ENCODE peak calls at places on chromosomes 16 and 17, in seven cellular contexts. P is psoas muscle, Y is heart right ventricle, Z is esophagus squamous epithelium, V is stomach, B is dorsolateral prefrontal cortex, U is mesendoderm. G is an unnamed sample.

GRCh38 chr16:79049040-79049439 is 551.5 kb downstream of the MAF start:
- DNase-seq in P (no peak), Y (no peak), Z (no peak), V (no peak), B (no peak), U (no peak), G (no peak)

GRCh38 chr17:7173687-7174602 is 5.2 kb downstream of the ASGR1 start:
- DNase-seq in P (peak; percentile 72), Y (peak; percentile 54), Z (no peak), V (peak; percentile 68), B (no peak), U (peak; percentile 93), G (peak; percentile 79)

GRCh38 chr16:30041841-30042240 is 10.8 kb upstream of the TLCD3B start:
- DNase-seq in P (no peak), Y (no peak), Z (no peak), V (no peak), B (no peak), U (no peak), G (no peak)

GRCh38 chr16:83779881-83780280 is 27.9 kb upstream of the HSBP1 start:
- DNase-seq in P (no peak), Y (no peak), Z (no peak), V (no peak), B (no peak), U (no peak), G (no peak)

GRCh38 chr17:39079836-39080235 is 71.6 kb downstream of the PLXDC1 start:
- DNase-seq in P (no peak), Y (no peak), Z (no peak), V (no peak), B (no peak), U (no peak), G (no peak)

GRCh38 chr16:1469693-1470201 is 5.1 kb downstream of the CLCN7 start:
- DNase-seq in P (no peak), Y (peak; percentile 12), Z (no peak), V (no peak), B (no peak), U (no peak), G (peak; percentile 72)

GRCh38 chr17:59762022-59762825 is 54.8 kb downstream of the VMP1 start:
- DNase-seq in P (no peak), Y (no peak), Z (no peak), V (no peak), B (no peak), U (no peak), G (no peak)

GRCh38 chr17:80649672-80650338 is 105.2 kb downstream of the RPTOR start:
- DNase-seq in P (peak; percentile 80), Y (peak; percentile 61), Z (no peak), V (no peak), B (peak; percentile 39), U (peak; percentile 90), G (peak; percentile 89)

GRCh38 chr17:66255527-66255971 is 26.3 kb upstream of the APOH start:
- DNase-seq in P (no peak), Y (no peak), Z (no peak), V (no peak), B (no peak), U (no peak), G (no peak)

GRCh38 chr16:2019500-2019899 is at the start of gene NPW:
- DNase-seq in P (no peak), Y (no peak), Z (no peak), V (no peak), B (no peak), U (no peak), G (no peak)

GRCh38 chr16:72797606-72798005 is 250.3 kb downstream of the ZFHX3 start:
- DNase-seq in P (no peak), Y (peak; percentile 44), Z (no peak), V (no peak), B (no peak), U (no peak), G (no peak)

GRCh38 chr16:66416981-66417700 is 10.0 kb upstream of the BEAN1 start:
- DNase-seq in P (no peak), Y (no peak), Z (no peak), V (no peak), B (no peak), U (no peak), G (no peak)

GRCh38 chr17:42554250-42555121 is 1.8 kb downstream of the HSD17B1 start:
- DNase-seq in P (peak; percentile 93), Y (peak; percentile 89), Z (no peak), V (peak; percentile 88), B (peak; percentile 74), U (peak; percentile 94), G (peak; percentile 96)

GRCh38 chr16:75559564-75560372 is 3.7 kb upstream of the TMEM231 start:
- DNase-seq in P (no peak), Y (no peak), Z (no peak), V (no peak), B (no peak), U (peak; percentile 41), G (no peak)

DNA sequence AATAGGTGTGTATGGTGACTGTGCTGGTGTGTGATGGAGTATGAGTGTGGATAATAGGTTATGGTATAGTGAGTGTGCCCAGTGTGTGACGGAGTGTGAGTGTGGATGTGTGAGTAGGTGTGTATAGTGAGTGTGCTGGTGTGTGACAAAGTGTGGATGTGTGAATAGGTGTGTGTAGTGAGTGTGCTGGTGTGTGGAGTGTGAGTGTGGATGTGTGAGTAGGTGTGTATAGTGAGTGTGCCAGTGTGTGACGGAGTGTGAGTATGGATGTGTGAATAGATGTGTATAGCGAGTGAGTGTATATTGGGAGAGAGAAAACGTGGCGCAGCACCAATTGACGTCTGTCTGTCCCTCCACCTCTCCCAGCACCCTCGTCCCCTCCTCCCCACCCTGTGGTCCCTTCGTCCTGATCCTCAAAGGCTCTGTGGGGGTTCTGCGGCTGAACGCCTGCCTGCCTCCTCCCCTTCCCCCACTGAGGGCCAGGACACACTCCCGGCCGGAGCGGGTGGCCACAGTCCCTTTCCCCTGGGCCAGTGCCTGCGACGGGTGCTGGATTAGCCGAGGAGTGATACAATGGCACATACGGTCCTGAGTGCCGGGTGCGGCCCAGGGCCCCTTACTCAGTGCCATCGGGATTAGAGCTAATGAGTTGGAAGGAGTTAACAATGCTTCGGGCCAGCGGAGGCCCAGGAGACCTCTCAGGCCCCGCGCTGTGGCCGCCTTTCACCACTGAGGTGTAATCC is 160.0 kb downstream of the MRM1 start:
- DNase-seq in P (peak; percentile 13), Y (no peak), Z (no peak), V (no peak), B (no peak), U (no peak), G (no peak)
- H3K27ac ChIP-seq in P (no peak overlapping the region), Y (no peak overlapping the region), Z (no peak overlapping the region), V (no peak overlapping the region), B (no peak overlapping the region), U (no peak overlapping the region), G (no peak overlapping the region)

GRCh38 chr17:64261422-64262124 is 1.5 kb downstream of the TEX2 start:
- DNase-seq in P (no peak), Y (no peak), Z (no peak), V (no peak), B (no peak), U (no peak), G (no peak)

GRCh38 chr17:64262422-64263260 is at the start of gene TEX2:
- DNase-seq in P (peak; percentile 89), Y (peak; percentile 70), Z (no peak), V (peak; percentile 81), B (peak; percentile 27), U (no peak), G (peak; percentile 85)

GRCh38 chr17:64259436-64259835 is 3.6 kb downstream of the TEX2 start:
- DNase-seq in P (no peak), Y (no peak), Z (no peak), V (no peak), B (no peak), U (no peak), G (no peak)

GRCh38 chr17:64262125-64262421 is 987 bp downstream of the TEX2 start:
- DNase-seq in P (no peak), Y (no peak), Z (no peak), V (no peak), B (no peak), U (no peak), G (no peak)

DNA sequence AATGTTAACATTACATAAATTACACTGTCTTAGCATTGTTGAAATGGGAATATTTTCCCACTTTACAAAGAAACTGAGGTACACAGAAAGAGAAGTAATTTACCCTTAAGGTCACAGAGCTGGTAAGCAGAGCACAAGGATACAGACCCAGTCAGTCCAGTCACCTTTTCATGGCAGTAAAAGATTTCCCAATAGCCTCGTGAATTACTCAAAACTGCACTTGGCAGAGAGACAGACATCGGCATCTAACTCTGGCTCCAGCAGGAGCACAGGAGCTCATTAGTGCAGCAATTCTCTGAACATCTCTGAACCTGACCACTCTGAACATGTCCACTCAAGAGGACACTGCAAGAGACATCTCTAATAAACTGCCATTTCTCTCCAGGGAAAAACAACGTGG is 3.1 kb downstream of the TEX2 start:
- DNase-seq in P (no peak), Y (no peak), Z (no peak), V (no peak), B (no peak), U (no peak), G (no peak)
- H3K27ac ChIP-seq in P (peak overlapping the region; percentile 98), Y (no peak overlapping the region), Z (no peak overlapping the region), V (no peak overlapping the region), B (no peak overlapping the region), U (no peak overlapping the region), G (no peak overlapping the region)

GRCh38 chr17:28053044-28053670 is 10.7 kb downstream of the NLK start:
- DNase-seq in P (no peak), Y (no peak), Z (no peak), V (no peak), B (no peak), U (no peak), G (no peak)
- H3K27ac ChIP-seq in P (no peak overlapping the region), Y (no peak overlapping the region), Z (no peak overlapping the region), V (no peak overlapping the region), B (peak overlapping the region; percentile 64), U (no peak overlapping the region), G (no peak overlapping the region)

DNA sequence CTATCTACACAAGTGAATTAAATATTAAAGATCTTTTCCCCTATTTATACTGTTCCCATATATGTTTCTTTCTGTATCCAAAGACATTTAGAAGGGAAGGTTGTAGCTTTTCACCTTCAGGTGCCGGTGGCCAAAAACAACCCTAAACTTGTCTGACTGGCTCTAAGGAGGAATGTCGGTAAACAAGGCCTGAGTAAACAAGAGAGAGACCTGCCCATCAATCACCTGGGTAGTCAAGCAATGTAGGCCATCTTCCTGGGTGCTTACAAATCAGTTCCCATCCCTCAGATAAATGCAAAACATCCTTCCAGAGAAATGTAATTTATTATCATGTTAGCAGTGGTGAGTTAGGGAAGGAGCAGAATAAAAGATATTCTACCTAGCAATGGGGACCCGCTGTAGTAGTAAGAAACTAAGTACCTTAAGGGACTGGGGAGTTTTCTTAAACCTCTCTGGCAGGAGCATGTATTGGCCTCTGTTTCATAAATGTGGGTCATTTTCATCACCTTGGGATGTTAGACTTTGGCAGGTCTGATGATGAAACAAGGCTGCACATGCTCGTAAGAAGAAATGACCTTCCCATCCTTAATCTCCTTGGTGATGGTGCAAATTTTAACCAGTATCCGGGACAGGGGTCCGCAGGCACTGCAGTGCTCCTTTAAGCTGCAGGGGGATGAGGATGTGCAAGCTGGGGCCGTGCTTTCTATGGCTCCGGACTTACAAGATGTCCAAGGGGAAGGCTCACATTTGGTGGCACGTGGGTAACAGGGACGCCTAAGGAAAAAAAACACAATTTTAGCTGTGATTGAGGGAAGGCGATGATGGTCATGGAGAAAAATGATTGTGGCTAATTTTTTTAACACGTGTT is 8.4 kb downstream of the KRT39 start:
- DNase-seq in P (no peak), Y (no peak), Z (no peak), V (peak; percentile 58), B (no peak), U (peak; percentile 33), G (no peak)
- H3K27ac ChIP-seq in P (no peak overlapping the region), Y (no peak overlapping the region), Z (peak overlapping the region; percentile 63), V (no peak overlapping the region), B (no peak overlapping the region), U (no peak overlapping the region), G (no peak overlapping the region)

GRCh38 chr17:2243953-2244352 is 59.6 kb downstream of the SMG6 start:
- DNase-seq in P (no peak), Y (no peak), Z (no peak), V (no peak), B (no peak), U (no peak), G (no peak)
- H3K27ac ChIP-seq in P (peak overlapping the region; percentile 71), Y (peak overlapping the region; percentile 57), Z (peak overlapping the region; percentile 77), V (peak overlapping the region; percentile 71), B (no peak overlapping the region), U (no peak overlapping the region), G (no peak overlapping the region)